ENCODE peak calls at places on chromosomes 1 and 21, in seven cellular contexts. One of them, this sample, is unnamed.

GRCh38 chr1:167860231-167860923 is 53.6 kb downstream of the ADCY10 start:
- DNase-seq in AML-193: no peak
- DNase-seq in HT1080: no peak
- DNase-seq in Right ventricle myocardium superior: no peak
- DNase-seq in Calu3: no peak
- DNase-seq in COR-L47: no peak
- DNase-seq in suprapubic skin: no peak
- DNase-seq in this sample: no peak

GRCh38 chr1:155127105-155127671 is 488 bp upstream of the EFNA1 start:
- DNase-seq in AML-193: no peak
- DNase-seq in HT1080: peak
- DNase-seq in Right ventricle myocardium superior: peak
- DNase-seq in Calu3: peak
- DNase-seq in COR-L47: no peak
- DNase-seq in suprapubic skin: peak
- DNase-seq in this sample: no peak

GRCh38 chr1:211648336-211648735 is 27.1 kb downstream of the NEK2 start:
- DNase-seq in AML-193: no peak
- DNase-seq in HT1080: peak
- DNase-seq in Right ventricle myocardium superior: no peak
- DNase-seq in Calu3: peak
- DNase-seq in COR-L47: no peak
- DNase-seq in suprapubic skin: no peak
- DNase-seq in this sample: no peak

GRCh38 chr1:53326598-53327182 is 1.2 kb downstream of the LRP8 start:
- DNase-seq in AML-193: no peak
- DNase-seq in HT1080: no peak
- DNase-seq in Right ventricle myocardium superior: peak
- DNase-seq in Calu3: peak
- DNase-seq in COR-L47: peak
- DNase-seq in suprapubic skin: no peak
- DNase-seq in this sample: peak

GRCh38 chr1:150931773-150932172 is 5.6 kb downstream of the SETDB1 start:
- DNase-seq in AML-193: no peak
- DNase-seq in HT1080: peak
- DNase-seq in Right ventricle myocardium superior: no peak
- DNase-seq in Calu3: no peak
- DNase-seq in COR-L47: no peak
- DNase-seq in suprapubic skin: no peak
- DNase-seq in this sample: no peak

GRCh38 chr1:117818456-117818855 is 111.0 kb downstream of the GDAP2 start:
- DNase-seq in AML-193: no peak
- DNase-seq in HT1080: no peak
- DNase-seq in Right ventricle myocardium superior: no peak
- DNase-seq in Calu3: no peak
- DNase-seq in COR-L47: no peak
- DNase-seq in suprapubic skin: no peak
- DNase-seq in this sample: no peak

GRCh38 chr21:33061233-33061632 is 8.7 kb upstream of the OLIG1 start:
- DNase-seq in AML-193: no peak
- DNase-seq in HT1080: no peak
- DNase-seq in Right ventricle myocardium superior: no peak
- DNase-seq in Calu3: no peak
- DNase-seq in COR-L47: no peak
- DNase-seq in suprapubic skin: no peak
- DNase-seq in this sample: no peak

GRCh38 chr1:51973587-51974474 is 16.7 kb downstream of the RAB3B start:
- DNase-seq in AML-193: no peak
- DNase-seq in HT1080: peak
- DNase-seq in Right ventricle myocardium superior: no peak
- DNase-seq in Calu3: peak
- DNase-seq in COR-L47: peak
- DNase-seq in suprapubic skin: no peak
- DNase-seq in this sample: peak

GRCh38 chr1:94840811-94841210 is 20.7 kb downstream of the SLC44A3 start:
- DNase-seq in AML-193: no peak
- DNase-seq in HT1080: no peak
- DNase-seq in Right ventricle myocardium superior: no peak
- DNase-seq in Calu3: no peak
- DNase-seq in COR-L47: no peak
- DNase-seq in suprapubic skin: no peak
- DNase-seq in this sample: no peak

GRCh38 chr1:162145280-162145965 is 75.9 kb downstream of the NOS1AP start:
- DNase-seq in AML-193: no peak
- DNase-seq in HT1080: no peak
- DNase-seq in Right ventricle myocardium superior: no peak
- DNase-seq in Calu3: no peak
- DNase-seq in COR-L47: peak
- DNase-seq in suprapubic skin: no peak
- DNase-seq in this sample: no peak

GRCh38 chr21:42768324-42769121 is 110.8 kb downstream of the WDR4 start:
- DNase-seq in AML-193: no peak
- DNase-seq in HT1080: no peak
- DNase-seq in Right ventricle myocardium superior: no peak
- DNase-seq in Calu3: no peak
- DNase-seq in COR-L47: no peak
- DNase-seq in suprapubic skin: no peak
- DNase-seq in this sample: no peak

GRCh38 chr1:37474697-37475379 is 458 bp downstream of the ZC3H12A start:
- DNase-seq in AML-193: no peak
- DNase-seq in HT1080: peak
- DNase-seq in Right ventricle myocardium superior: no peak
- DNase-seq in Calu3: no peak
- DNase-seq in COR-L47: no peak
- DNase-seq in suprapubic skin: peak
- DNase-seq in this sample: no peak

GRCh38 chr1:112298558-112298957 is 97.5 kb upstream of the CTTNBP2NL start:
- DNase-seq in AML-193: peak
- DNase-seq in HT1080: peak
- DNase-seq in Right ventricle myocardium superior: peak
- DNase-seq in Calu3: peak
- DNase-seq in COR-L47: peak
- DNase-seq in suprapubic skin: no peak
- DNase-seq in this sample: peak

GRCh38 chr1:22137006-22137720 is 5.7 kb downstream of the WNT4 start:
- DNase-seq in AML-193: no peak
- DNase-seq in HT1080: no peak
- DNase-seq in Right ventricle myocardium superior: no peak
- DNase-seq in Calu3: no peak
- DNase-seq in COR-L47: no peak
- DNase-seq in suprapubic skin: no peak
- DNase-seq in this sample: no peak

GRCh38 chr1:68347415-68347814 is 102.3 kb downstream of the RPE65 start:
- DNase-seq in AML-193: peak
- DNase-seq in HT1080: no peak
- DNase-seq in Right ventricle myocardium superior: peak
- DNase-seq in Calu3: no peak
- DNase-seq in COR-L47: no peak
- DNase-seq in suprapubic skin: no peak
- DNase-seq in this sample: no peak

GRCh38 chr1:59779949-59780348 is 34.8 kb upstream of the HOOK1 start:
- DNase-seq in AML-193: no peak
- DNase-seq in HT1080: no peak
- DNase-seq in Right ventricle myocardium superior: no peak
- DNase-seq in Calu3: peak
- DNase-seq in COR-L47: no peak
- DNase-seq in suprapubic skin: no peak
- DNase-seq in this sample: no peak

GRCh38 chr1:26516987-26517765 is 12.4 kb upstream of the RPS6KA1 start:
- DNase-seq in AML-193: no peak
- DNase-seq in HT1080: no peak
- DNase-seq in Right ventricle myocardium superior: no peak
- DNase-seq in Calu3: no peak
- DNase-seq in COR-L47: no peak
- DNase-seq in suprapubic skin: no peak
- DNase-seq in this sample: no peak

GRCh38 chr1:10210841-10211804 is 753 bp downstream of the KIF1B start:
- DNase-seq in AML-193: no peak
- DNase-seq in HT1080: peak
- DNase-seq in Right ventricle myocardium superior: peak
- DNase-seq in Calu3: peak
- DNase-seq in COR-L47: peak
- DNase-seq in suprapubic skin: peak
- DNase-seq in this sample: peak

GRCh38 chr1:173052681-173053196 is 2.0 kb upstream of the TNFSF18 start:
- DNase-seq in AML-193: no peak
- DNase-seq in HT1080: peak
- DNase-seq in Right ventricle myocardium superior: no peak
- DNase-seq in Calu3: peak
- DNase-seq in COR-L47: no peak
- DNase-seq in suprapubic skin: no peak
- DNase-seq in this sample: no peak

GRCh38 chr1:31562707-31563360 is 13.5 kb upstream of the TINAGL1 start:
- DNase-seq in AML-193: no peak
- DNase-seq in HT1080: peak
- DNase-seq in Right ventricle myocardium superior: no peak
- DNase-seq in Calu3: peak
- DNase-seq in COR-L47: no peak
- DNase-seq in suprapubic skin: no peak
- DNase-seq in this sample: no peak

GRCh38 chr1:32806315-32806714 is 10.8 kb downstream of the YARS1 start:
- DNase-seq in AML-193: no peak
- DNase-seq in HT1080: no peak
- DNase-seq in Right ventricle myocardium superior: no peak
- DNase-seq in Calu3: no peak
- DNase-seq in COR-L47: no peak
- DNase-seq in suprapubic skin: no peak
- DNase-seq in this sample: no peak

GRCh38 chr1:154696001-154696400 is 88.0 kb upstream of the ADAR start:
- DNase-seq in AML-193: no peak
- DNase-seq in HT1080: no peak
- DNase-seq in Right ventricle myocardium superior: no peak
- DNase-seq in Calu3: no peak
- DNase-seq in COR-L47: no peak
- DNase-seq in suprapubic skin: no peak
- DNase-seq in this sample: no peak

GRCh38 chr1:55490556-55490955 is 275.4 kb upstream of the USP24 start:
- DNase-seq in AML-193: no peak
- DNase-seq in HT1080: peak
- DNase-seq in Right ventricle myocardium superior: no peak
- DNase-seq in Calu3: no peak
- DNase-seq in COR-L47: no peak
- DNase-seq in suprapubic skin: no peak
- DNase-seq in this sample: no peak

GRCh38 chr21:37365657-37366487 is 701 bp upstream of the DYRK1A start:
- DNase-seq in AML-193: no peak
- DNase-seq in HT1080: peak
- DNase-seq in Right ventricle myocardium superior: peak
- DNase-seq in Calu3: peak
- DNase-seq in COR-L47: peak
- DNase-seq in suprapubic skin: peak
- DNase-seq in this sample: peak

GRCh38 chr1:110541996-110542395 is 23.0 kb upstream of the KCNA10 start:
- DNase-seq in AML-193: no peak
- DNase-seq in HT1080: no peak
- DNase-seq in Right ventricle myocardium superior: no peak
- DNase-seq in Calu3: no peak
- DNase-seq in COR-L47: no peak
- DNase-seq in suprapubic skin: no peak
- DNase-seq in this sample: no peak

GRCh38 chr1:35883681-35884155 is 709 bp downstream of the AGO1 start:
- DNase-seq in AML-193: no peak
- DNase-seq in HT1080: no peak
- DNase-seq in Right ventricle myocardium superior: peak
- DNase-seq in Calu3: peak
- DNase-seq in COR-L47: peak
- DNase-seq in suprapubic skin: no peak
- DNase-seq in this sample: peak

GRCh38 chr1:224696891-224697765 is 81.0 kb downstream of the CNIH3 start:
- DNase-seq in AML-193: no peak
- DNase-seq in HT1080: peak
- DNase-seq in Right ventricle myocardium superior: no peak
- DNase-seq in Calu3: no peak
- DNase-seq in COR-L47: no peak
- DNase-seq in suprapubic skin: no peak
- DNase-seq in this sample: peak

GRCh38 chr1:196317535-196318522 is 290.4 kb downstream of the KCNT2 start:
- DNase-seq in AML-193: peak
- DNase-seq in HT1080: peak
- DNase-seq in Right ventricle myocardium superior: no peak
- DNase-seq in Calu3: peak
- DNase-seq in COR-L47: peak
- DNase-seq in suprapubic skin: no peak
- DNase-seq in this sample: no peak

GRCh38 chr1:85494074-85494956 is 29.4 kb upstream of the DDAH1 start:
- DNase-seq in AML-193: no peak
- DNase-seq in HT1080: no peak
- DNase-seq in Right ventricle myocardium superior: no peak
- DNase-seq in Calu3: no peak
- DNase-seq in COR-L47: no peak
- DNase-seq in suprapubic skin: no peak
- DNase-seq in this sample: no peak

GRCh38 chr21:43331962-43332458 is 94.9 kb downstream of the SIK1 start:
- DNase-seq in AML-193: no peak
- DNase-seq in HT1080: peak
- DNase-seq in Right ventricle myocardium superior: no peak
- DNase-seq in Calu3: no peak
- DNase-seq in COR-L47: no peak
- DNase-seq in suprapubic skin: no peak
- DNase-seq in this sample: no peak

GRCh38 chr1:12604986-12605385 is 13.0 kb downstream of the DHRS3 start:
- DNase-seq in AML-193: no peak
- DNase-seq in HT1080: no peak
- DNase-seq in Right ventricle myocardium superior: no peak
- DNase-seq in Calu3: no peak
- DNase-seq in COR-L47: no peak
- DNase-seq in suprapubic skin: no peak
- DNase-seq in this sample: no peak

GRCh38 chr1:106944721-106945120 is 111.8 kb upstream of the PRMT6 start:
- DNase-seq in AML-193: no peak
- DNase-seq in HT1080: peak
- DNase-seq in Right ventricle myocardium superior: no peak
- DNase-seq in Calu3: no peak
- DNase-seq in COR-L47: no peak
- DNase-seq in suprapubic skin: no peak
- DNase-seq in this sample: no peak

This sample was measured in NCI-H1105.